ENCODE peak calls at places on chromosome 16, in seven cellular contexts. Q is stomach, E is ovary, R is right cardiac atrium, L is left lung, G is uterus, P is left ventricle myocardium inferior. S is an unnamed sample. For H3K9me3, the result is how much of the 10 kb centered on the place peaks cover.

GRCh38 chr16:4415538-4416199 is 727 bp downstream of the CORO7 start:
- DNase-seq in Q (peak), E (peak), R (peak), L (peak), G (no peak), P (peak), S (peak)

GRCh38 chr16:55372792-55373488 is 48.9 kb downstream of the IRX6 start:
- DNase-seq in Q (no peak), E (peak), R (peak), L (no peak), G (no peak), P (peak), S (no peak)

GRCh38 chr16:4358831-4359561 is 7.9 kb upstream of the PAM16 start:
- DNase-seq in Q (peak), E (peak), R (peak), L (peak), G (peak), P (peak), S (no peak)

GRCh38 chr16:50644730-50645129 is 36.4 kb downstream of the SNX20 start:
- DNase-seq in Q (peak), E (no peak), R (no peak), L (no peak), G (peak), P (no peak), S (no peak)

GRCh38 chr16:10362077-10362863 is 23.6 kb upstream of the ATF7IP2 start:
- DNase-seq in Q (no peak), E (no peak), R (no peak), L (no peak), G (no peak), P (no peak), S (no peak)

GRCh38 chr16:4064950-4065352 is 51.3 kb downstream of the ADCY9 start:
- DNase-seq in Q (no peak), E (no peak), R (no peak), L (no peak), G (no peak), P (no peak), S (no peak)

GRCh38 chr16:56362706-56363105 is 62.6 kb downstream of the AMFR start:
- DNase-seq in Q (no peak), E (peak), R (no peak), L (no peak), G (no peak), P (no peak), S (peak)

GRCh38 chr16:67456383-67457140 is 24.4 kb downstream of the ATP6V0D1 start:
- DNase-seq in Q (peak), E (no peak), R (peak), L (no peak), G (peak), P (peak), S (peak)

GRCh38 chr16:66842765-66843164 is 1.4 kb upstream of the CA7 start:
- DNase-seq in Q (peak), E (no peak), R (no peak), L (no peak), G (no peak), P (no peak), S (no peak)

GRCh38 chr16:58503166-58503862 is 3.4 kb downstream of the NDRG4 start:
- DNase-seq in Q (no peak), E (no peak), R (no peak), L (no peak), G (no peak), P (no peak), S (no peak)

GRCh38 chr16:83482545-83483162 is 325.1 kb upstream of the HSBP1 start:
- DNase-seq in Q (no peak), E (no peak), R (no peak), L (no peak), G (no peak), P (no peak), S (no peak)

GRCh38 chr16:58421029-58421428 is 28.8 kb downstream of the GINS3 start:
- DNase-seq in Q (no peak), E (no peak), R (peak), L (no peak), G (no peak), P (no peak), S (no peak)

GRCh38 chr16:54345231-54345630 is 58.6 kb upstream of the IRX3 start:
- DNase-seq in Q (no peak), E (no peak), R (no peak), L (no peak), G (no peak), P (no peak), S (no peak)

GRCh38 chr16:84868829-84869457 is 49.2 kb downstream of the CRISPLD2 start:
- DNase-seq in Q (no peak), E (no peak), R (peak), L (no peak), G (no peak), P (peak), S (no peak)

GRCh38 chr16:57260294-57260929 is 15.4 kb downstream of the ARL2BP start:
- DNase-seq in Q (peak), E (no peak), R (no peak), L (no peak), G (no peak), P (no peak), S (peak)

GRCh38 chr16:56450275-56450889 is 750 bp downstream of the NUDT21 start:
- DNase-seq in Q (no peak), E (no peak), R (no peak), L (no peak), G (no peak), P (no peak), S (no peak)

GRCh38 chr16:86784267-86784626 is 205.9 kb downstream of the FOXL1 start:
- DNase-seq in Q (peak), E (no peak), R (no peak), L (no peak), G (no peak), P (no peak), S (no peak)

GRCh38 chr16:48965391-48965790 is 316.2 kb downstream of the CBLN1 start:
- DNase-seq in Q (no peak), E (no peak), R (no peak), L (no peak), G (no peak), P (no peak), S (no peak)

GRCh38 chr16:4859900-4860255 is 12.6 kb downstream of the UBN1 start:
- DNase-seq in Q (no peak), E (no peak), R (no peak), L (no peak), G (no peak), P (no peak), S (no peak)

GRCh38 chr16:56921571-56921970 is 10.4 kb upstream of the HERPUD1 start:
- DNase-seq in Q (no peak), E (no peak), R (no peak), L (no peak), G (no peak), P (no peak), S (no peak)

GRCh38 chr16:87201052-87201451 is 116.1 kb downstream of the C16orf95 start:
- DNase-seq in Q (no peak), E (peak), R (peak), L (no peak), G (no peak), P (peak), S (peak)

GRCh38 chr16:3525951-3526350 is 25.1 kb downstream of the CLUAP1 start:
- DNase-seq in Q (no peak), E (no peak), R (no peak), L (no peak), G (no peak), P (no peak), S (no peak)

GRCh38 chr16:56643080-56643778 is 4.8 kb downstream of the MT1A start:
- DNase-seq in Q (peak), E (peak), R (peak), L (peak), G (peak), P (peak), S (peak)

GRCh38 chr16:57977418-57978069 is 6.6 kb upstream of the CNGB1 start:
- DNase-seq in Q (no peak), E (no peak), R (peak), L (peak), G (no peak), P (no peak), S (peak)

GRCh38 chr16:64626771-64627170 is 495.1 kb downstream of the CDH11 start:
- DNase-seq in Q (no peak), E (no peak), R (no peak), L (no peak), G (no peak), P (no peak), S (no peak)
- H3K9me3 ChIP-seq in Q (under half), E (under half), R (under half), L (under half), G (under half), P (under half), S (under half)

GRCh38 chr16:35302859-35303258 is 1843.4 kb downstream of the TP53TG3F start:
- DNase-seq in Q (no peak), E (no peak), R (no peak), L (no peak), G (no peak), P (no peak), S (no peak)
- H3K9me3 ChIP-seq in Q (under half), E (under half), R (under half), L (under half), G (under half), P (under half), S (under half)

GRCh38 chr16:19033761-19034160 is 33.7 kb upstream of the COQ7 start:
- DNase-seq in Q (no peak), E (no peak), R (no peak), L (no peak), G (no peak), P (no peak), S (no peak)

GRCh38 chr16:19027416-19027815 is 40.0 kb upstream of the COQ7 start:
- DNase-seq in Q (no peak), E (no peak), R (no peak), L (no peak), G (no peak), P (no peak), S (no peak)

GRCh38 chr16:19029980-19030379 is 37.4 kb upstream of the COQ7 start:
- DNase-seq in Q (no peak), E (no peak), R (no peak), L (no peak), G (no peak), P (no peak), S (no peak)

DNA sequence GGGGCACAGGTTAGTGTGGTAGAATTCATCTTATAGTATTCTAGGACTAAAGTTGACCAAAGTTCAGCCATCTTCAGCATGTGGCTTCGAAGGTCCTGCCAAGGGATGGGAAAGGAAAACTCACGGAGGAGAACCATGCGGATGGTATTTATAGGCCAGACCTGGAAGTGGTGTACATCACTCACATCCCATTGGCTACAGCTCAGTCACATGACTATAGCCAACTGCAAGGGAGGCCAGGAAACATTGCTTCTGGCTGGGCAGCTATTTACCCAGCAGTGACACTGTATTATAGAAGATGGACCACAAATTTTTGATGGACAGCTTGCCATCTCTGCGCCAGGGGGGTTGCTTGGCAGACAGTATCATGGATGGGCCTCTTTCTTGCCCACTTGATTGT is 35.7 kb upstream of the COQ7 start:
- DNase-seq in Q (no peak), E (no peak), R (no peak), L (no peak), G (no peak), P (no peak), S (no peak)
- H3K9me3 ChIP-seq in Q (under half), E (under half), R (under half), L (under half), G (under half), P (under half), S (under half)

GRCh38 chr16:35144212-35144932 is 1685.0 kb downstream of the TP53TG3F start:
- DNase-seq in Q (no peak), E (no peak), R (no peak), L (no peak), G (no peak), P (no peak), S (no peak)

GRCh38 chr16:35147556-35148504 is 1688.4 kb downstream of the TP53TG3F start:
- DNase-seq in Q (no peak), E (no peak), R (no peak), L (no peak), G (no peak), P (no peak), S (no peak)

GRCh38 chr16:35146031-35146710 is 1686.8 kb downstream of the TP53TG3F start:
- DNase-seq in Q (no peak), E (no peak), R (no peak), L (no peak), G (no peak), P (no peak), S (no peak)

GRCh38 chr16:35148748-35149147 is 1689.3 kb downstream of the TP53TG3F start:
- DNase-seq in Q (no peak), E (no peak), R (no peak), L (no peak), G (no peak), P (no peak), S (no peak)

DNA sequence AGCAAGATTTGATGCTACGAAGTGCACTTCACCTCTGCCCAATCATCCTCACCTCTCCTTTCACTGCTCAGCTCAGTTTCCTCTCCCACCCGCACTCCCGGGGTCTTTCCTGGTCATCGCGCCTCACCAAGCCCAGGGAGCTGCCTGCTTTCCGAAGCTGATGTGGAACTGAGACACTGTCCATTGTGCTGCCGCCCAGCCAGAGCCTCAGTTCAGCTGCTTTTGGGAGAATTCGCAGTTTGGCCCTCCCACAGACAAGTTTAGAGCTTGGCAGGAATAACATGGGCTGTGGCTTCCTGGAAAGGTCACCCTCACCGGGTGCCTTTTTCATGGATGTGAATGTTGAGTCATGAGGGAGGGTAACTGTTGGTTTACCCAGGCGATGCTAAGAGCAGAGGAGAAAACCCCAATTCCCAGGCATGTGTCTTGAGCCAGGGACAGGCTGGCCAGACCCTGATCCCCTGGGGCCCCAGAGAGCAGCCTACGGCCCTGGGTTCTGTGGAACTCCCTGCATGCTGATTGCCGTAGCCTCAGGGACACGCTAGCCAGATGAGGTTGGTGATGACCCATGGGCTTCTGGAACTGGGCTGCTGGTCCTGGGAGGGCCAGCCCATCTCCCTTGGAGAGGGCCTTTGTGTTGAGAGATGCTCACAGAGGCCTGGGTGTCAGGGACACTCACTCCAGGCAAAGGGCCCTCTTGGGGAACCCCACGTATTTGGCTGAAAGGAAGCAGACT is 1687.5 kb downstream of the TP53TG3F start:
- DNase-seq in Q (no peak), E (no peak), R (no peak), L (peak), G (no peak), P (no peak), S (no peak)
- H3K9me3 ChIP-seq in Q (under half), E (under half), R (under half), L (under half), G (under half), P (under half), S (under half)

GRCh38 chr16:60640038-60640437 is 1396.2 kb downstream of the CDH8 start:
- DNase-seq in Q (no peak), E (no peak), R (no peak), L (no peak), G (no peak), P (no peak), S (no peak)
- H3K9me3 ChIP-seq in Q (under half), E (under half), R (under half), L (under half), G (under half), P (under half), S (under half)

GRCh38 chr16:62477796-62478195 is 441.6 kb upstream of the CDH8 start:
- DNase-seq in Q (no peak), E (no peak), R (peak), L (no peak), G (no peak), P (no peak), S (no peak)
- H3K9me3 ChIP-seq in Q (under half), E (under half), R (under half), L (under half), G (under half), P (under half), S (under half)

GRCh38 chr16:72853575-72853974 is 194.4 kb downstream of the ZFHX3 start:
- DNase-seq in Q (no peak), E (no peak), R (no peak), L (no peak), G (no peak), P (no peak), S (no peak)

GRCh38 chr16:72848759-72849664 is 198.9 kb downstream of the ZFHX3 start:
- DNase-seq in Q (peak), E (peak), R (peak), L (peak), G (peak), P (peak), S (peak)

GRCh38 chr16:72848045-72848410 is 199.9 kb downstream of the ZFHX3 start:
- DNase-seq in Q (no peak), E (no peak), R (no peak), L (no peak), G (no peak), P (no peak), S (no peak)

GRCh38 chr16:72850021-72850420 is 197.9 kb downstream of the ZFHX3 start:
- DNase-seq in Q (no peak), E (no peak), R (no peak), L (no peak), G (no peak), P (no peak), S (no peak)

DNA sequence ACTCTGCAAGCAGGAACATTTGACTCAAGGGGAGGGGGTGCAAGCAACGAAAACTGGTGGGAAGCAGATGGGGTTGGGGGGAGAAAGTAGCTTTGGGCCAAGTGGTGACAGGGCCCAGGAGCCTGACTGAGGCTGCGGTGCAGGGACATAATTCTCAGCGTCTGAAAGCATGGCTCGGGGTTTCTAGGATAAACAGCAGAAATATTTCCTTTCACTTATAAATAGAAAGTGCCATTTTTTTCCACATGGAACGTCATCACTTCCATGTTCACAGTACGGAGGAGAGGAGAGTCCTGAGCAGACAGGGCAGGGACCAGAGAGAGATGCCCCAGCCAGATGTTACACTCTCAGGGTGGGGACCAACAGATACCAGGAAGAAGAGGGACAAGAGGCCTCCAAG is 197.1 kb downstream of the ZFHX3 start:
- DNase-seq in Q (no peak), E (no peak), R (no peak), L (no peak), G (peak), P (no peak), S (peak)
- H3K9me3 ChIP-seq in Q (under half), E (under half), R (under half), L (under half), G (under half), P (under half), S (under half)

DNA sequence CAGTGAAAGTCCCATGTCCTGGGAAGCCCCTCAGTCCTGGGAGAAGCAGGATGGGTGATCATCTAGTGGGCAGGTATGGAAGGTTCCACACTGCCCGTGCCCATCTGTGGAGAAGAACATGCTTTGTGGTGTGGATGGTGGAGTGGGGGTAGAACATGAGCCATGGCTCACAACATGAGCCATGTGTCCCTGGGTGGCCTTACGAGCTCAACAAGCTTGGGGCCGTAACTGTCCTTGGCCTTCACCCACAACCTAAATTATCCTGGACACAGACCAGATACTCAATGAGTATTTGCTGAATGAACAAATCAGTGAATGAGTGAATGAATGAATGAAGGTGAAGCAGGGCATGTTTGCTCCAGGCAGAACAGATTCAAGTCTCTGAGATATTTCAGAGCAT is 13.5 kb downstream of the SOX8 start:
- DNase-seq in Q (no peak), E (no peak), R (no peak), L (no peak), G (no peak), P (no peak), S (no peak)
- H3K9me3 ChIP-seq in Q (under half), E (under half), R (under half), L (under half), G (under half), P (under half), S (under half)

S was measured in aorta.